ENCODE peak calls at places on chromosomes 13 and 19, in four cellular contexts. J is AG09309, O is ELR, I is NCI-H2107. E is an unnamed sample.

GRCh38 chr19:46392252-46392801 is 21.0 kb downstream of the CCDC8 start:
- DNase-seq in J (peak; percentile 31), O (no peak), I (no peak), E (no peak)

GRCh38 chr13:75873499-75873898 is 237.4 kb downstream of the LMO7 start:
- DNase-seq in J (no peak), O (no peak), I (no peak), E (no peak)

GRCh38 chr19:44943801-44944249 is 1.8 kb downstream of the APOC4 start:
- DNase-seq in J (no peak), O (no peak), I (no peak), E (no peak)

GRCh38 chr19:55257461-55258411 is 1.1 kb downstream of the PPP6R1 start:
- DNase-seq in J (no peak), O (peak; percentile 56), I (peak; percentile 12), E (no peak)

GRCh38 chr19:35718345-35719041 is 690 bp downstream of the KMT2B start:
- DNase-seq in J (no peak), O (peak; percentile 47), I (no peak), E (no peak)

GRCh38 chr13:32134241-32134801 is 102.7 kb downstream of the FRY start:
- DNase-seq in J (no peak), O (peak; percentile 63), I (no peak), E (no peak)

GRCh38 chr19:37997911-37998344 is 90.9 kb downstream of the SIPA1L3 start:
- DNase-seq in J (peak; percentile 98), O (peak; percentile 97), I (no peak), E (no peak)

GRCh38 chr13:83935566-83935965 is 53.3 kb upstream of the SLITRK1 start:
- DNase-seq in J (no peak), O (no peak), I (no peak), E (no peak)

GRCh38 chr13:53342623-53343022 is 314.0 kb downstream of the OLFM4 start:
- DNase-seq in J (no peak), O (no peak), I (no peak), E (no peak)

GRCh38 chr13:23851106-23851505 is 38.1 kb downstream of the MIPEP start:
- DNase-seq in J (no peak), O (peak; percentile 32), I (no peak), E (no peak)

GRCh38 chr13:92805766-92806165 is 420.8 kb upstream of the GPC6 start:
- DNase-seq in J (no peak), O (no peak), I (no peak), E (no peak)

GRCh38 chr13:45257638-45258338 is 56.9 kb upstream of the KCTD4 start:
- DNase-seq in J (no peak), O (peak; percentile 51), I (no peak), E (no peak)

GRCh38 chr13:113364371-113364932 is 522 bp upstream of the GRTP1 start:
- DNase-seq in J (no peak), O (no peak), I (no peak), E (no peak)

GRCh38 chr13:98606296-98606695 is 29.4 kb upstream of the STK24 start:
- DNase-seq in J (no peak), O (no peak), I (no peak), E (peak; percentile 25)

GRCh38 chr13:46089213-46089612 is 15.6 kb downstream of the CPB2 start:
- DNase-seq in J (no peak), O (no peak), I (no peak), E (no peak)

GRCh38 chr19:45049073-45049736 is 10.4 kb downstream of the CLASRP start:
- DNase-seq in J (no peak), O (no peak), I (no peak), E (no peak)

GRCh38 chr19:40607311-40607871 is 6.2 kb downstream of the LTBP4 start:
- DNase-seq in J (no peak), O (no peak), I (no peak), E (no peak)

GRCh38 chr13:82432949-82433348 is 1449.3 kb downstream of the SLITRK1 start:
- DNase-seq in J (no peak), O (no peak), I (no peak), E (no peak)

GRCh38 chr19:29516358-29516725 is 9.5 kb upstream of the VSTM2B start:
- DNase-seq in J (no peak), O (no peak), I (no peak), E (no peak)

GRCh38 chr19:6374179-6374709 is 1.5 kb downstream of the PSPN start:
- DNase-seq in J (no peak), O (no peak), I (no peak), E (no peak)

GRCh38 chr19:23867895-23868294 is 46.8 kb upstream of the ZNF726 start:
- DNase-seq in J (no peak), O (peak; percentile 0), I (no peak), E (no peak)

GRCh38 chr19:35789195-35789977 is 14.0 kb downstream of the ARHGAP33 start:
- DNase-seq in J (no peak), O (no peak), I (no peak), E (no peak)

GRCh38 chr13:46684287-46685001 is 112.5 kb downstream of the ESD start:
- DNase-seq in J (no peak), O (peak; percentile 17), I (no peak), E (no peak)

GRCh38 chr13:45860240-45860639 is 8.7 kb upstream of the SIAH3 start:
- DNase-seq in J (no peak), O (no peak), I (no peak), E (no peak)

GRCh38 chr13:114143806-114144605 is 11.6 kb upstream of the RASA3 start:
- DNase-seq in J (no peak), O (no peak), I (no peak), E (no peak)

GRCh38 chr13:78121459-78122348 is 203.1 kb upstream of the EDNRB start:
- DNase-seq in J (peak; percentile 14), O (peak; percentile 81), I (no peak), E (no peak)

GRCh38 chr19:55684946-55685681 is 10.1 kb downstream of the EPN1 start:
- DNase-seq in J (no peak), O (no peak), I (no peak), E (no peak)

GRCh38 chr19:19368087-19368486 is 37.4 kb upstream of the GATAD2A start:
- DNase-seq in J (no peak), O (no peak), I (no peak), E (no peak)

GRCh38 chr13:42275506-42275905 is 3.6 kb downstream of the AKAP11 start:
- DNase-seq in J (no peak), O (no peak), I (no peak), E (no peak)

GRCh38 chr13:75217949-75218348 is 264.0 kb downstream of the TBC1D4 start:
- DNase-seq in J (peak; percentile 69), O (peak; percentile 20), I (no peak), E (no peak)

GRCh38 chr19:4456566-4456842 is 1.1 kb downstream of the UBXN6 start:
- DNase-seq in J (no peak), O (peak; percentile 84), I (no peak), E (no peak)

GRCh38 chr13:80618777-80619176 is 277.9 kb upstream of the SPRY2 start:
- DNase-seq in J (no peak), O (no peak), I (no peak), E (no peak)

GRCh38 chr13:32811297-32811800 is 204.9 kb upstream of the KL start:
- DNase-seq in J (peak; percentile 20), O (peak; percentile 17), I (peak; percentile 10), E (no peak)

GRCh38 chr19:1811472-1811894 is 593 bp downstream of the ATP8B3 start:
- DNase-seq in J (no peak), O (peak; percentile 88), I (no peak), E (no peak)